ENCODE peak calls at places on chromosomes 2 and 18, in five cellular contexts. M is BJ, W is fibroblast of the aortic adventitia, P is choroid plexus epithelial cell, H is upper lobe of left lung. J is an unnamed sample.
A peak's percentile ranks its signal among the peaks of the same experiment; 100 is the strongest.

GRCh38 chr2:234761910-234762309 is 189.9 kb upstream of the SH3BP4 start:
- DNase-seq in W (no peak), P (no peak), H (no peak), M (no peak), J (no peak)

GRCh38 chr2:127589358-127589757 is 53.9 kb downstream of the MYO7B start:
- DNase-seq in W (no peak), P (no peak), H (no peak), M (no peak), J (peak; percentile 6)

GRCh38 chr2:234495801-234496441 is 960 bp downstream of the ARL4C start:
- DNase-seq in P (peak; percentile 28), H (peak; percentile 88), W (peak; percentile 46), M (no peak), J (peak; percentile 38)

GRCh38 chr2:96198937-96199336 is 9.7 kb downstream of the STARD7 start:
- DNase-seq in M (no peak), W (no peak), P (no peak), H (no peak), J (no peak)

GRCh38 chr2:233041722-233042323 is 9.4 kb downstream of the NEU2 start:
- DNase-seq in P (no peak), H (no peak), W (no peak), M (no peak), J (no peak)

GRCh38 chr2:182717451-182718215 is 1.6 kb downstream of the DNAJC10 start:
- DNase-seq in W (peak; percentile 2), H (no peak), M (no peak), P (no peak), J (no peak)

GRCh38 chr2:177917169-177917568 is 155.4 kb downstream of the PDE11A start:
- DNase-seq in W (no peak), M (no peak), P (no peak), H (no peak), J (no peak)

GRCh38 chr2:105769504-105769903 is 24.8 kb downstream of the NCK2 start:
- DNase-seq in M (no peak), H (no peak), P (no peak), W (no peak), J (no peak)

GRCh38 chr2:192035731-192036442 is 158.8 kb downstream of the TMEFF2 start:
- DNase-seq in P (peak; percentile 79), M (peak; percentile 39), W (peak; percentile 63), H (no peak), J (no peak)

GRCh38 chr2:190406805-190407204 is 1.4 kb upstream of the MFSD6 start:
- DNase-seq in H (no peak), W (no peak), P (no peak), M (no peak), J (no peak)

GRCh38 chr18:78632111-78632541 is 347.5 kb upstream of the SALL3 start:
- DNase-seq in P (no peak), H (no peak), W (no peak), M (no peak), J (no peak)

GRCh38 chr18:29188760-29189159 is 1011.8 kb upstream of the CDH2 start:
- DNase-seq in P (no peak), M (no peak), H (no peak), W (no peak), J (no peak)

GRCh38 chr2:60470340-60470739 is 83.1 kb downstream of the BCL11A start:
- DNase-seq in H (no peak), W (no peak), M (no peak), P (no peak), J (no peak)

GRCh38 chr18:11826836-11827235 is 24.4 kb upstream of the CHMP1B start:
- DNase-seq in P (no peak), M (no peak), W (no peak), H (no peak), J (no peak)

GRCh38 chr18:65436430-65436829 is 314.4 kb upstream of the CDH7 start:
- DNase-seq in H (no peak), M (no peak), P (no peak), W (no peak), J (no peak)

GRCh38 chr2:168686485-168687191 is 115.8 kb upstream of the NOSTRIN start:
- DNase-seq in W (peak; percentile 44), P (peak; percentile 58), M (no peak), H (no peak), J (no peak)

GRCh38 chr18:6606411-6607085 is 123.0 kb upstream of the ARHGAP28 start:
- DNase-seq in M (no peak), H (no peak), W (no peak), P (no peak), J (no peak)

GRCh38 chr2:24878341-24878740 is 41.7 kb downstream of the ADCY3 start:
- DNase-seq in W (no peak), P (no peak), M (no peak), H (no peak), J (no peak)

GRCh38 chr2:233857511-233858118 is 3.3 kb upstream of the HJURP start:
- DNase-seq in P (peak; percentile 44), M (no peak), H (peak; percentile 55), W (no peak), J (peak; percentile 27)

GRCh38 chr2:228048838-228049490 is 132.5 kb downstream of the SPHKAP start:
- DNase-seq in M (no peak), P (peak; percentile 69), H (no peak), W (peak; percentile 70), J (no peak)

GRCh38 chr2:128790541-128790944 is 471.9 kb upstream of the HS6ST1 start:
- DNase-seq in M (no peak), H (no peak), W (no peak), P (peak; percentile 23), J (no peak)

GRCh38 chr2:150165988-150166965 is 321.2 kb downstream of the RND3 start:
- DNase-seq in W (peak; percentile 64), P (no peak), M (no peak), H (no peak), J (no peak)

GRCh38 chr2:11738589-11739436 is 7.6 kb upstream of the LPIN1 start:
- DNase-seq in P (peak; percentile 89), H (no peak), M (peak; percentile 62), W (peak; percentile 93), J (no peak)
- TF ChIP-seq CTCF in P (peak; percentile 81), H (peak; percentile 16), M (peak; percentile 67), W (peak; percentile 61), J (no peak)

GRCh38 chr2:111118455-111119003 is 2.2 kb upstream of the BCL2L11 start:
- DNase-seq in W (no peak), H (no peak), P (no peak), M (no peak), J (peak; percentile 45)

GRCh38 chr2:111117666-111118454 is 2.9 kb upstream of the BCL2L11 start:
- DNase-seq in M (no peak), P (peak; percentile 90), H (peak; percentile 87), W (peak; percentile 61), J (peak; percentile 45)

GRCh38 chr2:111113838-111114237 is 6.9 kb upstream of the BCL2L11 start:
- DNase-seq in M (no peak), H (no peak), P (no peak), W (no peak), J (no peak)

GRCh38 chr2:111116843-111117665 is 3.7 kb upstream of the BCL2L11 start:
- DNase-seq in P (peak; percentile 82), W (peak; percentile 67), M (no peak), H (peak; percentile 53), J (peak; percentile 55)

DNA sequence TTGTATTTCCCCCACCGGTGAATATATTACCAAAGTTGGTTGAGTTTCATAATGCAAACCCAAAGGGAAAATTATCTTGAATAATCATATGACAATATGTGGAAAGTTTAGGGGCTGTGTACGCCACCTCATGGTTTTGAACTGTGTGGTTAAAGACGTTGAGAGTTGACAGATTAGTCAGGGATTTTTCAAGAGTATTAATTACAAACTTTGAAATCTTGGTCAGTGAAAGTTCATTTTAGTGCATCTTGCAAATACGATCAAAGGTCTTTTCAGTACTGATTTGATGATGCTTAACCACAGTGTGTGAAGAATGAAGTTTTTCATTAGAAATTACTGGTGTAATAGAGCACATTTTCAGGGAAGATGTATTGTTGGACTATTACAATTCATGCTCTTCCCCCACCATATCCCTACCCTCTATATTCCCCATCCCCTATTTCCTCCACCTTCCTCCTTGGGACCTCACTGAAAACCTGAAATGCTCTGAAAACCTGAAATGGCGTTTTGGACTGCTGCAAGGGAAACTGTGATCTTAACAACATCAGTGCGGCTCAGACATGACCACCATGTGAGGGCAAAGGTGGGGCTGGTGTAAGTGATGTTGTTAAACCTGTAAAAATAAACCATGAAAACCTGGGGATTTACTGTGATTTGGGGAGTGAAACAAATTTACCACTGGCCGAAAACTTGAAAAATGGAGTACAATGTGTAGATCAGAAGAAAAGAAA is 4.5 kb upstream of the BCL2L11 start:
- DNase-seq in H (no peak), M (no peak), P (peak; percentile 11), W (no peak), J (no peak)
- TF ChIP-seq CTCF in H (no peak), M (no peak), P (no peak), W (no peak), J (no peak)

DNA sequence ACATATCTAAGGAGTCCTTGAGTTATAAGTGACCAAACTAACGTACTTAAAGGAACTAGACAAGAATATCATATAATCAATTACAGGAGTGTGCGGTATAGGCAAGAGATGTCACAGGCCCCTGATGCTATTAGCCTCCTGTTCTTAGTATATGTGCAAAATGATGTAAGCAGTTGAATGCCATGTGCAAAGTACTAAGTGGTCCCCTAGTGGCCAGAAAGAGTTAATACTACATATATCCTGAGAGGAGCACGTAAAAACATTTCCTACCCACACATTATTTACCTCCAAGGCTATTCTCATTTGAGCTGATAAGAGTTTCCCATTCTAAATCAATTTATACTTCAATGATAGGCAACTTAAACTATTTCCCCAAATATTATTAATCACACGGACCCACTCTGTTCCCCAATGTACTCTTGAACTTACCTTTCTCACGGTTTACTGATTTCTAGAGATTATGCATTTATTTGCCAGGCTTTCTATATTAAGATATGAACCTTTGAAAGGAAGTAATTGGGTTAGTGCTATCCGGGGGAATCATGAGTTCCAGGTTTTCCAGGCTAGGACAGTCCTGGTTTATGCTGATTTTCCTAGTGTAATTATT is 158.0 kb upstream of the KLHL14 start:
- DNase-seq in H (no peak), M (no peak), W (peak; percentile 68), P (peak; percentile 80), J (no peak)
- TF ChIP-seq CTCF in H (no peak), M (peak; percentile 39), W (peak; percentile 75), P (peak; percentile 71), J (no peak)

GRCh38 chr2:27408601-27409320 is 630 bp downstream of the PPM1G start:
- DNase-seq in W (peak; percentile 15), H (no peak), P (no peak), M (no peak), J (no peak)

GRCh38 chr2:27409321-27410073 is at the start of gene PPM1G:
- DNase-seq in W (peak; percentile 85), H (peak; percentile 100), M (peak; percentile 60), P (peak; percentile 95), J (peak; percentile 98)

GRCh38 chr2:27412419-27413152 is 3.2 kb upstream of the PPM1G start:
- DNase-seq in H (no peak), W (no peak), P (no peak), M (no peak), J (no peak)

DNA sequence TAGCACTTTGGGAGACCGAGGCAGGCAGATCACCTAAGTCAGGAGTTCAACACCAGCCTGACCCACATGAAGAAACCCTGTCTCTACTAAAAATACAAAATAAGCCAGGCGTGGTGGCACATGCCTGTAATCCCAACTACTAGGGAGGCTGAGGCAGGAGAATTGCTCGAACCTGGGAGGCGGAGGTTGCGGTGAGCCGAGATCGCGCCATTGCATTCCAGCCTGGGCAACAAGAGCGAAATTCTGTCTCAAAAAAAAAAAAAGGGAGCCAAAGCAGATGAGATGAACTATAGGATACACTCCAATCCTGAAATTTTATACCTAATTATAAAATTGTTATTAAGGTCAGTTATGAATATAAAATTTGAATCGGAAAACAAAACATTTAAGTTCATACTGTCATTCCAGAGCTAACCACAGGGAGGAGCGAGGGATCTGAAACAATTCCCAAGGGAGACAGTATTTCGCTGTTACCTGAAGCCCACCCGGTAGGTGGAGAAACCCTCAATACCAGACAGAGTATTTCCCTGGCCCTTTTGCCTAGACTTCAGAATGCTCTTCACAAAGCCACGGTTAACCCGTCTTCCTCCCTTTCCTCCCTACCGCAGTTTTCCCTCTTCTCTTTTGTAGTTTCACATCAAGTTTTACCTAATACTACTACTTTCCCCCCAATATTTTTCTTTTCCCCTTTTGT is 1.4 kb downstream of the PPM1G start:
- DNase-seq in M (no peak), P (peak; percentile 74), H (no peak), W (peak; percentile 70), J (no peak)
- TF ChIP-seq CTCF in M (peak; percentile 60), P (peak; percentile 74), H (peak; percentile 22), W (peak; percentile 67), J (no peak)